ENCODE peak calls at places on chromosomes 16 and 17, in seven cellular contexts. One of them, this sample, is unnamed.
A peak's percentile ranks its signal among the peaks of the same experiment; 100 is the strongest.

GRCh38 chr17:63680700-63681099 is 19.2 kb downstream of the LIMD2 start:
- DNase-seq in A549: no peak
- DNase-seq in K562: no peak
- DNase-seq in HCT116: no peak
- DNase-seq in GM12878: no peak
- DNase-seq in H1: no peak
- DNase-seq in HepG2: no peak
- DNase-seq in this sample: no peak

GRCh38 chr17:1474402-1475189 is 17.9 kb downstream of the MYO1C start:
- DNase-seq in GM12878: peak; percentile 67
- DNase-seq in HepG2: no peak
- DNase-seq in K562: no peak
- DNase-seq in HCT116: no peak
- DNase-seq in A549: no peak
- DNase-seq in H1: no peak
- DNase-seq in this sample: no peak

GRCh38 chr17:8851600-8851999 is 15.9 kb downstream of the PIK3R6 start:
- DNase-seq in HCT116: no peak
- DNase-seq in A549: no peak
- DNase-seq in GM12878: no peak
- DNase-seq in K562: no peak
- DNase-seq in H1: no peak
- DNase-seq in HepG2: no peak
- DNase-seq in this sample: no peak

GRCh38 chr17:77535892-77536291 is 395.1 kb downstream of the SEC14L1 start:
- DNase-seq in GM12878: no peak
- DNase-seq in HepG2: no peak
- DNase-seq in H1: no peak
- DNase-seq in K562: peak; percentile 28
- DNase-seq in HCT116: no peak
- DNase-seq in A549: no peak
- DNase-seq in this sample: no peak

GRCh38 chr17:44968225-44969143 is at the start of gene C1QL1:
- DNase-seq in K562: peak; percentile 99
- DNase-seq in GM12878: no peak
- DNase-seq in H1: peak; percentile 68
- DNase-seq in A549: peak; percentile 90
- DNase-seq in HepG2: peak; percentile 84
- DNase-seq in HCT116: peak; percentile 61
- DNase-seq in this sample: peak; percentile 81

GRCh38 chr17:82020874-82021727 is 1.6 kb downstream of the CENPX start:
- DNase-seq in HepG2: peak; percentile 86
- DNase-seq in HCT116: peak; percentile 68
- DNase-seq in K562: no peak
- DNase-seq in A549: peak; percentile 90
- DNase-seq in GM12878: no peak
- DNase-seq in H1: no peak
- DNase-seq in this sample: peak; percentile 75

GRCh38 chr17:41723801-41724475 is 10.5 kb downstream of the HAP1 start:
- DNase-seq in HepG2: no peak
- DNase-seq in GM12878: no peak
- DNase-seq in H1: no peak
- DNase-seq in A549: no peak
- DNase-seq in HCT116: no peak
- DNase-seq in K562: no peak
- DNase-seq in this sample: no peak

GRCh38 chr16:55257971-55258613 is 65.9 kb upstream of the IRX6 start:
- DNase-seq in A549: peak; percentile 51
- DNase-seq in GM12878: no peak
- DNase-seq in HepG2: peak; percentile 41
- DNase-seq in K562: peak; percentile 78
- DNase-seq in H1: peak; percentile 57
- DNase-seq in HCT116: peak; percentile 58
- DNase-seq in this sample: peak; percentile 26

GRCh38 chr17:6660101-6660500 is 8.5 kb downstream of the C17orf100 start:
- DNase-seq in GM12878: no peak
- DNase-seq in HepG2: no peak
- DNase-seq in HCT116: no peak
- DNase-seq in H1: no peak
- DNase-seq in A549: no peak
- DNase-seq in K562: no peak
- DNase-seq in this sample: no peak

GRCh38 chr17:57210224-57210553 is 46.1 kb upstream of the MSI2 start:
- DNase-seq in HCT116: peak; percentile 70
- DNase-seq in H1: no peak
- DNase-seq in HepG2: no peak
- DNase-seq in K562: no peak
- DNase-seq in GM12878: no peak
- DNase-seq in A549: no peak
- DNase-seq in this sample: no peak

GRCh38 chr17:60416368-60416925 is 5.8 kb upstream of the CHCT1 start:
- DNase-seq in A549: no peak
- DNase-seq in K562: no peak
- DNase-seq in HepG2: no peak
- DNase-seq in HCT116: no peak
- DNase-seq in H1: no peak
- DNase-seq in GM12878: no peak
- DNase-seq in this sample: no peak

GRCh38 chr17:34171245-34171818 is 83.8 kb upstream of the CCL2 start:
- DNase-seq in K562: peak; percentile 84
- DNase-seq in GM12878: no peak
- DNase-seq in HepG2: peak; percentile 65
- DNase-seq in HCT116: peak; percentile 12
- DNase-seq in A549: peak; percentile 68
- DNase-seq in H1: no peak
- DNase-seq in this sample: peak; percentile 53

GRCh38 chr16:14628806-14629611 is 1.1 kb downstream of the PARN start:
- DNase-seq in K562: no peak
- DNase-seq in HepG2: no peak
- DNase-seq in GM12878: no peak
- DNase-seq in A549: no peak
- DNase-seq in HCT116: no peak
- DNase-seq in H1: no peak
- DNase-seq in this sample: no peak

GRCh38 chr17:36149296-36149820 is 27.1 kb downstream of the TBC1D3B start:
- DNase-seq in H1: no peak
- DNase-seq in HepG2: no peak
- DNase-seq in K562: no peak
- DNase-seq in A549: peak; percentile 14
- DNase-seq in GM12878: no peak
- DNase-seq in HCT116: no peak
- DNase-seq in this sample: peak; percentile 33

GRCh38 chr17:43891851-43892671 is 15.3 kb downstream of the MPP2 start:
- DNase-seq in H1: no peak
- DNase-seq in A549: no peak
- DNase-seq in GM12878: no peak
- DNase-seq in K562: no peak
- DNase-seq in HCT116: no peak
- DNase-seq in HepG2: no peak
- DNase-seq in this sample: no peak

GRCh38 chr16:31177136-31177535 is 2.8 kb upstream of the FUS start:
- DNase-seq in H1: no peak
- DNase-seq in HepG2: no peak
- DNase-seq in A549: no peak
- DNase-seq in K562: no peak
- DNase-seq in GM12878: no peak
- DNase-seq in HCT116: no peak
- DNase-seq in this sample: peak; percentile 59

GRCh38 chr17:30344283-30345088 is 10.6 kb upstream of the TMIGD1 start:
- DNase-seq in HepG2: peak; percentile 96
- DNase-seq in K562: peak; percentile 16
- DNase-seq in H1: no peak
- DNase-seq in HCT116: no peak
- DNase-seq in A549: peak; percentile 85
- DNase-seq in GM12878: no peak
- DNase-seq in this sample: peak; percentile 59

GRCh38 chr17:64160378-64160777 is 30.4 kb upstream of the ERN1 start:
- DNase-seq in A549: no peak
- DNase-seq in H1: no peak
- DNase-seq in HepG2: no peak
- DNase-seq in GM12878: no peak
- DNase-seq in HCT116: no peak
- DNase-seq in K562: no peak
- DNase-seq in this sample: no peak

GRCh38 chr16:26976913-26977312 is 89.8 kb upstream of the C16orf82 start:
- DNase-seq in HepG2: no peak
- DNase-seq in K562: no peak
- DNase-seq in A549: no peak
- DNase-seq in HCT116: no peak
- DNase-seq in GM12878: no peak
- DNase-seq in H1: no peak
- DNase-seq in this sample: no peak

GRCh38 chr17:80137131-80137530 is 9.8 kb downstream of the EIF4A3 start:
- DNase-seq in A549: no peak
- DNase-seq in GM12878: no peak
- DNase-seq in K562: no peak
- DNase-seq in HepG2: no peak
- DNase-seq in H1: no peak
- DNase-seq in HCT116: no peak
- DNase-seq in this sample: no peak

GRCh38 chr17:46984892-46985291 is 5.8 kb upstream of the RPRML start:
- DNase-seq in GM12878: no peak
- DNase-seq in A549: no peak
- DNase-seq in K562: no peak
- DNase-seq in HCT116: no peak
- DNase-seq in HepG2: peak; percentile 49
- DNase-seq in H1: no peak
- DNase-seq in this sample: no peak

GRCh38 chr16:9297437-9298113 is 206.1 kb downstream of the HAPSTR1 start:
- DNase-seq in K562: peak; percentile 71
- DNase-seq in GM12878: no peak
- DNase-seq in HepG2: peak; percentile 63
- DNase-seq in A549: peak; percentile 45
- DNase-seq in HCT116: peak; percentile 34
- DNase-seq in H1: peak; percentile 21
- DNase-seq in this sample: no peak

GRCh38 chr17:77735341-77736206 is 222.9 kb upstream of the TNRC6C start:
- DNase-seq in GM12878: no peak
- DNase-seq in A549: no peak
- DNase-seq in HepG2: no peak
- DNase-seq in K562: peak; percentile 41
- DNase-seq in HCT116: no peak
- DNase-seq in H1: no peak
- DNase-seq in this sample: no peak

GRCh38 chr16:85259831-85260165 is 147.5 kb upstream of the CIBAR2 start:
- DNase-seq in HepG2: no peak
- DNase-seq in H1: no peak
- DNase-seq in A549: no peak
- DNase-seq in K562: no peak
- DNase-seq in GM12878: no peak
- DNase-seq in HCT116: no peak
- DNase-seq in this sample: no peak

GRCh38 chr16:88599092-88599733 is 29.0 kb downstream of the ZC3H18 start:
- DNase-seq in HepG2: no peak
- DNase-seq in A549: no peak
- DNase-seq in K562: no peak
- DNase-seq in H1: no peak
- DNase-seq in HCT116: no peak
- DNase-seq in GM12878: no peak
- DNase-seq in this sample: no peak

GRCh38 chr17:62109378-62109902 is 44.4 kb upstream of the MED13 start:
- DNase-seq in HCT116: peak; percentile 95
- DNase-seq in GM12878: peak; percentile 77
- DNase-seq in A549: peak; percentile 92
- DNase-seq in HepG2: peak; percentile 90
- DNase-seq in K562: peak; percentile 86
- DNase-seq in H1: peak; percentile 80
- DNase-seq in this sample: peak; percentile 60

GRCh38 chr17:981292-981658 is 1.7 kb upstream of the NXN start:
- DNase-seq in HCT116: no peak
- DNase-seq in H1: no peak
- DNase-seq in GM12878: no peak
- DNase-seq in K562: no peak
- DNase-seq in A549: no peak
- DNase-seq in HepG2: no peak
- DNase-seq in this sample: no peak

GRCh38 chr17:17201907-17202306 is 4.2 kb downstream of the PLD6 start:
- DNase-seq in GM12878: no peak
- DNase-seq in H1: no peak
- DNase-seq in K562: no peak
- DNase-seq in A549: no peak
- DNase-seq in HCT116: no peak
- DNase-seq in HepG2: no peak
- DNase-seq in this sample: no peak
- TF ChIP-seq CEBPB in GM12878: no peak
- TF ChIP-seq CEBPB in H1: no peak
- TF ChIP-seq CEBPB in K562: no peak
- TF ChIP-seq CEBPB in A549: no peak
- TF ChIP-seq CEBPB in HCT116: no peak
- TF ChIP-seq CEBPB in HepG2: no peak
- TF ChIP-seq CEBPB in this sample: no peak

GRCh38 chr17:72782985-72783701 is 309.3 kb downstream of the SLC39A11 start:
- DNase-seq in GM12878: no peak
- DNase-seq in HepG2: peak; percentile 95
- DNase-seq in H1: no peak
- DNase-seq in HCT116: no peak
- DNase-seq in K562: no peak
- DNase-seq in A549: no peak
- DNase-seq in this sample: no peak
- TF ChIP-seq CEBPB in GM12878: no peak
- TF ChIP-seq CEBPB in HepG2: no peak
- TF ChIP-seq CEBPB in H1: no peak
- TF ChIP-seq CEBPB in HCT116: no peak
- TF ChIP-seq CEBPB in K562: no peak
- TF ChIP-seq CEBPB in A549: no peak
- TF ChIP-seq CEBPB in this sample: no peak

GRCh38 chr17:3447625-3448024 is 14.0 kb upstream of the OR1E2 start:
- DNase-seq in H1: no peak
- DNase-seq in HepG2: peak; percentile 6
- DNase-seq in A549: peak; percentile 52
- DNase-seq in K562: peak; percentile 7
- DNase-seq in HCT116: peak; percentile 34
- DNase-seq in GM12878: no peak
- DNase-seq in this sample: no peak
- TF ChIP-seq CEBPB in H1: peak; percentile 77
- TF ChIP-seq CEBPB in HepG2: no peak
- TF ChIP-seq CEBPB in A549: no peak
- TF ChIP-seq CEBPB in K562: no peak
- TF ChIP-seq CEBPB in HCT116: no peak
- TF ChIP-seq CEBPB in GM12878: no peak
- TF ChIP-seq CEBPB in this sample: no peak

DNA sequence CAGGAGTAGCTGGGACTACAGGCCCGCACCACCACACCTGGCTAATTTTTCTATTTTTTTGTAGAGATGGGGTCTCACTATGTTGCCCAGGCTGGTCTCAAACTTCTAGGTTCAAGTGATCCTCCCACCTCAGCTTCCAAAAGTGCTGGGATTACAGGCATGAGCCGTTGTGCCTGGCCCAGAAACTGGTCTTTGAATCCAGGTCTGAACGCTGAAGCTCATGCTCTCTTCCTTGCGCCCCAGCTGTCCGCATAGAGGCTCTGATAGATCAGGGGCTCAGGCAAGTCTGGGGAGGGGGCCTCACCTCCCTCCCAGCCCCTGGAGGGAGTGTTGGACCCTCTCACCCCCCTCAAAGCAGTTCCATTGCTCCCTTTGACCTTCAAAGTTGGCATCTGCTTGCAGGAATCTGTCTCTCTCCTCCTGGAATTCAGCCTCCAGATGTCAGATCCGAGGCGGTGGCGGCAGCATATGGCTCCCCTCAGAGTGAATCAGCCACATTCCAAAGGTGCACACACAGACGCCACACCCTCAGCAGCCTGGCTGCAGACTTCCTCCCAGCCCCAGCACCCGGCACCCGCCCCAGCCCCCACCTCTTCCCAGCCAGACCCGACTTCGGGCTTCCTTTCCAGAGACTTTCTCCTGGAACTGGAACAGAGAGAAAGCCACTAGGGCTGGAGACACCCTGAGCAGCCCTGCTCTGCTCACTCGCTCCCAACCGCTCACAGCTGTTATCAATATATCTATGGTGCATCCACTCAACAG is 16.9 kb upstream of the GLIS2 start:
- DNase-seq in K562: peak; percentile 66
- DNase-seq in HCT116: peak; percentile 80
- DNase-seq in HepG2: no peak
- DNase-seq in H1: no peak
- DNase-seq in A549: peak; percentile 95
- DNase-seq in GM12878: no peak
- DNase-seq in this sample: peak; percentile 94
- TF ChIP-seq CEBPB in K562: no peak
- TF ChIP-seq CEBPB in HCT116: no peak
- TF ChIP-seq CEBPB in HepG2: no peak
- TF ChIP-seq CEBPB in H1: no peak
- TF ChIP-seq CEBPB in A549: no peak
- TF ChIP-seq CEBPB in GM12878: no peak
- TF ChIP-seq CEBPB in this sample: no peak

This sample was measured in IMR-90.